ENCODE peak calls at places on chromosomes 3 and 15, in ten cellular contexts. One of them, this sample, is unnamed. For H3K9me3, the result is how much of the 10 kb centered on the place peaks cover.

GRCh38 chr3:176147251-176147650 is 1050.0 kb downstream of the TBL1XR1 start:
- DNase-seq in HCT116: no peak
- DNase-seq in lower lobe of right lung: no peak
- DNase-seq in left lung: no peak
- DNase-seq in cardiac muscle cell: no peak
- DNase-seq in CD8-positive, alpha-beta memory T cell: no peak
- DNase-seq in MM.1S: peak
- DNase-seq in heart left ventricle: no peak
- DNase-seq in OCI-LY7: no peak
- DNase-seq in stomach: no peak
- DNase-seq in this sample: no peak

GRCh38 chr15:40310001-40310959 is 2.5 kb upstream of the PLCB2 start:
- DNase-seq in stomach: peak
- DNase-seq in heart left ventricle: peak
- DNase-seq in cardiac muscle cell: peak
- DNase-seq in lower lobe of right lung: peak
- DNase-seq in OCI-LY7: peak
- DNase-seq in MM.1S: peak
- DNase-seq in HCT116: peak
- DNase-seq in CD8-positive, alpha-beta memory T cell: peak
- DNase-seq in left lung: peak
- DNase-seq in this sample: peak

GRCh38 chr3:13427662-13428603 is 7.8 kb upstream of the NUP210 start:
- DNase-seq in MM.1S: peak
- DNase-seq in cardiac muscle cell: no peak
- DNase-seq in left lung: no peak
- DNase-seq in HCT116: no peak
- DNase-seq in heart left ventricle: no peak
- DNase-seq in stomach: no peak
- DNase-seq in OCI-LY7: peak
- DNase-seq in CD8-positive, alpha-beta memory T cell: peak
- DNase-seq in lower lobe of right lung: no peak
- DNase-seq in this sample: no peak

GRCh38 chr3:13566769-13567310 is 17.9 kb downstream of the FBLN2 start:
- DNase-seq in MM.1S: no peak
- DNase-seq in OCI-LY7: no peak
- DNase-seq in heart left ventricle: no peak
- DNase-seq in left lung: no peak
- DNase-seq in HCT116: no peak
- DNase-seq in stomach: no peak
- DNase-seq in lower lobe of right lung: no peak
- DNase-seq in CD8-positive, alpha-beta memory T cell: no peak
- DNase-seq in cardiac muscle cell: no peak
- DNase-seq in this sample: no peak

GRCh38 chr3:20185364-20185732 is 658 bp downstream of the SGO1 start:
- DNase-seq in HCT116: no peak
- DNase-seq in heart left ventricle: no peak
- DNase-seq in OCI-LY7: peak
- DNase-seq in lower lobe of right lung: no peak
- DNase-seq in left lung: no peak
- DNase-seq in cardiac muscle cell: peak
- DNase-seq in stomach: no peak
- DNase-seq in MM.1S: peak
- DNase-seq in CD8-positive, alpha-beta memory T cell: peak
- DNase-seq in this sample: no peak

GRCh38 chr15:80228959-80229610 is 22.9 kb downstream of the CTXND1 start:
- DNase-seq in CD8-positive, alpha-beta memory T cell: no peak
- DNase-seq in OCI-LY7: no peak
- DNase-seq in stomach: no peak
- DNase-seq in left lung: no peak
- DNase-seq in heart left ventricle: no peak
- DNase-seq in HCT116: no peak
- DNase-seq in MM.1S: no peak
- DNase-seq in lower lobe of right lung: no peak
- DNase-seq in cardiac muscle cell: no peak
- DNase-seq in this sample: no peak

GRCh38 chr3:149586871-149587270 is 71.0 kb downstream of the WWTR1 start:
- DNase-seq in lower lobe of right lung: no peak
- DNase-seq in HCT116: peak
- DNase-seq in heart left ventricle: no peak
- DNase-seq in stomach: no peak
- DNase-seq in cardiac muscle cell: no peak
- DNase-seq in MM.1S: no peak
- DNase-seq in OCI-LY7: no peak
- DNase-seq in left lung: no peak
- DNase-seq in CD8-positive, alpha-beta memory T cell: no peak
- DNase-seq in this sample: no peak

GRCh38 chr3:130974201-130974600 is 52.4 kb downstream of the ASTE1 start:
- DNase-seq in stomach: no peak
- DNase-seq in cardiac muscle cell: no peak
- DNase-seq in MM.1S: no peak
- DNase-seq in OCI-LY7: no peak
- DNase-seq in HCT116: no peak
- DNase-seq in heart left ventricle: no peak
- DNase-seq in CD8-positive, alpha-beta memory T cell: no peak
- DNase-seq in lower lobe of right lung: no peak
- DNase-seq in left lung: no peak
- DNase-seq in this sample: no peak

GRCh38 chr3:15520185-15520584 is 1.3 kb downstream of the COLQ start:
- DNase-seq in CD8-positive, alpha-beta memory T cell: no peak
- DNase-seq in MM.1S: no peak
- DNase-seq in OCI-LY7: no peak
- DNase-seq in left lung: no peak
- DNase-seq in cardiac muscle cell: no peak
- DNase-seq in heart left ventricle: no peak
- DNase-seq in lower lobe of right lung: no peak
- DNase-seq in HCT116: no peak
- DNase-seq in stomach: no peak
- DNase-seq in this sample: no peak

GRCh38 chr3:50662408-50662807 is 12.3 kb upstream of the DOCK3 start:
- DNase-seq in lower lobe of right lung: no peak
- DNase-seq in left lung: no peak
- DNase-seq in heart left ventricle: no peak
- DNase-seq in HCT116: no peak
- DNase-seq in OCI-LY7: no peak
- DNase-seq in MM.1S: no peak
- DNase-seq in CD8-positive, alpha-beta memory T cell: no peak
- DNase-seq in cardiac muscle cell: no peak
- DNase-seq in stomach: no peak
- DNase-seq in this sample: no peak

GRCh38 chr15:89370120-89371077 is 35.8 kb upstream of the POLG start:
- DNase-seq in HCT116: no peak
- DNase-seq in lower lobe of right lung: no peak
- DNase-seq in MM.1S: no peak
- DNase-seq in heart left ventricle: no peak
- DNase-seq in CD8-positive, alpha-beta memory T cell: no peak
- DNase-seq in left lung: no peak
- DNase-seq in stomach: no peak
- DNase-seq in cardiac muscle cell: no peak
- DNase-seq in OCI-LY7: no peak
- DNase-seq in this sample: no peak

GRCh38 chr3:153958635-153959320 is 162.4 kb upstream of the ARHGEF26 start:
- DNase-seq in HCT116: no peak
- DNase-seq in MM.1S: no peak
- DNase-seq in stomach: no peak
- DNase-seq in OCI-LY7: no peak
- DNase-seq in lower lobe of right lung: no peak
- DNase-seq in CD8-positive, alpha-beta memory T cell: no peak
- DNase-seq in heart left ventricle: no peak
- DNase-seq in cardiac muscle cell: no peak
- DNase-seq in left lung: no peak
- DNase-seq in this sample: no peak

DNA sequence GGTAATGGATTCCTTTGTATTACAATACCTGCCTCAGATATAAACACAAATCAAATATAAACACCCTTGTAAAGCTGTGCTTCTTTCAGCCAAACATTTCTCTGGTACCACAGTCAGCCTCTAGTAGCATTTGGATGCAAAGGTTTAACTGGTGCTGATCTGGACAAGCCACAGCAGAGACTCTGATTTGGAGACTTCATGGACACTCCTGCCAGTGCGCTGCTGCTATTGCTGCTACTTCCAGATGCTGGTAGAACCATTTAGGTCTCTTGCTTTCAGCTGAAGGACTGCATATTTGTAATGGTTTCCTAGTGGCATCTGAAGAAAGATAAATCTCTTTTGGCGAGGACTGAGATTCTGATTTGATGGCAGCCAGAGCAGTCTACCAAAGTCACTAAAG is 36.9 kb downstream of the NCK1 start:
- DNase-seq in CD8-positive, alpha-beta memory T cell: no peak
- DNase-seq in heart left ventricle: no peak
- DNase-seq in OCI-LY7: no peak
- DNase-seq in stomach: no peak
- DNase-seq in left lung: no peak
- DNase-seq in HCT116: no peak
- DNase-seq in MM.1S: no peak
- DNase-seq in lower lobe of right lung: no peak
- DNase-seq in cardiac muscle cell: no peak
- DNase-seq in this sample: no peak
- H3K9me3 ChIP-seq in CD8-positive, alpha-beta memory T cell: under half
- H3K9me3 ChIP-seq in heart left ventricle: under half
- H3K9me3 ChIP-seq in OCI-LY7: half or more
- H3K9me3 ChIP-seq in stomach: under half
- H3K9me3 ChIP-seq in left lung: under half
- H3K9me3 ChIP-seq in HCT116: under half
- H3K9me3 ChIP-seq in MM.1S: under half
- H3K9me3 ChIP-seq in lower lobe of right lung: under half
- H3K9me3 ChIP-seq in cardiac muscle cell: under half
- H3K9me3 ChIP-seq in this sample: under half

GRCh38 chr15:56124391-56124790 is 119.3 kb downstream of the RFX7 start:
- DNase-seq in MM.1S: no peak
- DNase-seq in heart left ventricle: no peak
- DNase-seq in cardiac muscle cell: no peak
- DNase-seq in lower lobe of right lung: no peak
- DNase-seq in left lung: no peak
- DNase-seq in stomach: no peak
- DNase-seq in CD8-positive, alpha-beta memory T cell: no peak
- DNase-seq in OCI-LY7: no peak
- DNase-seq in HCT116: no peak
- DNase-seq in this sample: no peak

GRCh38 chr15:56128081-56128480 is 115.6 kb downstream of the RFX7 start:
- DNase-seq in left lung: no peak
- DNase-seq in MM.1S: no peak
- DNase-seq in stomach: no peak
- DNase-seq in CD8-positive, alpha-beta memory T cell: no peak
- DNase-seq in HCT116: no peak
- DNase-seq in heart left ventricle: no peak
- DNase-seq in cardiac muscle cell: no peak
- DNase-seq in OCI-LY7: no peak
- DNase-seq in lower lobe of right lung: no peak
- DNase-seq in this sample: no peak

GRCh38 chr15:56126409-56126808 is 117.3 kb downstream of the RFX7 start:
- DNase-seq in stomach: no peak
- DNase-seq in HCT116: no peak
- DNase-seq in CD8-positive, alpha-beta memory T cell: no peak
- DNase-seq in lower lobe of right lung: no peak
- DNase-seq in OCI-LY7: no peak
- DNase-seq in cardiac muscle cell: no peak
- DNase-seq in heart left ventricle: no peak
- DNase-seq in left lung: no peak
- DNase-seq in MM.1S: no peak
- DNase-seq in this sample: no peak
- H3K9me3 ChIP-seq in stomach: under half
- H3K9me3 ChIP-seq in HCT116: under half
- H3K9me3 ChIP-seq in CD8-positive, alpha-beta memory T cell: under half
- H3K9me3 ChIP-seq in lower lobe of right lung: under half
- H3K9me3 ChIP-seq in OCI-LY7: under half
- H3K9me3 ChIP-seq in cardiac muscle cell: under half
- H3K9me3 ChIP-seq in heart left ventricle: under half
- H3K9me3 ChIP-seq in left lung: under half
- H3K9me3 ChIP-seq in MM.1S: under half
- H3K9me3 ChIP-seq in this sample: under half

DNA sequence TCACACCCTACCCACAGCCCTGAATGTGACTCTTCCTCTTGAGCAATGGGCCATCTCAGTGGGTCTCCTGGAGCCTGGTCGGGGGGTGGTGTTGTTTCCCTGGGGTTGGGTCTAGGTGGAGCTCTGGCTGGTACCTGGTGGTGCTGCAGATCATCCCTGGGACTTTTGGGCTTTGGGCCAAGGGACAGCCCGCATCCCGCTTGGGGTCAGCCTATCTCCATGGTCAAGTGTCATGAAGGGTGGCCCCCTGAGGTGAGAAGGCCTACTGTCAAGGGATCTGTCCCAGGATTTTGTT is 202.0 kb downstream of the UBE3A start:
- DNase-seq in CD8-positive, alpha-beta memory T cell: no peak
- DNase-seq in left lung: peak
- DNase-seq in cardiac muscle cell: no peak
- DNase-seq in OCI-LY7: no peak
- DNase-seq in MM.1S: no peak
- DNase-seq in HCT116: no peak
- DNase-seq in lower lobe of right lung: peak
- DNase-seq in heart left ventricle: peak
- DNase-seq in stomach: no peak
- DNase-seq in this sample: no peak
- H3K9me3 ChIP-seq in CD8-positive, alpha-beta memory T cell: under half
- H3K9me3 ChIP-seq in left lung: under half
- H3K9me3 ChIP-seq in cardiac muscle cell: under half
- H3K9me3 ChIP-seq in OCI-LY7: under half
- H3K9me3 ChIP-seq in MM.1S: under half
- H3K9me3 ChIP-seq in HCT116: under half
- H3K9me3 ChIP-seq in lower lobe of right lung: under half
- H3K9me3 ChIP-seq in heart left ventricle: under half
- H3K9me3 ChIP-seq in stomach: half or more
- H3K9me3 ChIP-seq in this sample: under half

GRCh38 chr15:21270474-21270873 is 169.8 kb downstream of the POTEB3 start:
- DNase-seq in cardiac muscle cell: no peak
- DNase-seq in lower lobe of right lung: peak
- DNase-seq in OCI-LY7: no peak
- DNase-seq in heart left ventricle: no peak
- DNase-seq in HCT116: no peak
- DNase-seq in stomach: no peak
- DNase-seq in left lung: no peak
- DNase-seq in MM.1S: peak
- DNase-seq in CD8-positive, alpha-beta memory T cell: no peak
- DNase-seq in this sample: no peak

GRCh38 chr15:21267686-21268395 is 172.5 kb downstream of the POTEB3 start:
- DNase-seq in stomach: no peak
- DNase-seq in cardiac muscle cell: no peak
- DNase-seq in MM.1S: peak
- DNase-seq in heart left ventricle: no peak
- DNase-seq in OCI-LY7: no peak
- DNase-seq in HCT116: no peak
- DNase-seq in lower lobe of right lung: no peak
- DNase-seq in CD8-positive, alpha-beta memory T cell: no peak
- DNase-seq in left lung: no peak
- DNase-seq in this sample: no peak

GRCh38 chr15:21267231-21267630 is 173.1 kb downstream of the POTEB3 start:
- DNase-seq in cardiac muscle cell: no peak
- DNase-seq in stomach: no peak
- DNase-seq in left lung: no peak
- DNase-seq in OCI-LY7: no peak
- DNase-seq in HCT116: no peak
- DNase-seq in lower lobe of right lung: no peak
- DNase-seq in heart left ventricle: no peak
- DNase-seq in CD8-positive, alpha-beta memory T cell: no peak
- DNase-seq in MM.1S: peak
- DNase-seq in this sample: no peak

DNA sequence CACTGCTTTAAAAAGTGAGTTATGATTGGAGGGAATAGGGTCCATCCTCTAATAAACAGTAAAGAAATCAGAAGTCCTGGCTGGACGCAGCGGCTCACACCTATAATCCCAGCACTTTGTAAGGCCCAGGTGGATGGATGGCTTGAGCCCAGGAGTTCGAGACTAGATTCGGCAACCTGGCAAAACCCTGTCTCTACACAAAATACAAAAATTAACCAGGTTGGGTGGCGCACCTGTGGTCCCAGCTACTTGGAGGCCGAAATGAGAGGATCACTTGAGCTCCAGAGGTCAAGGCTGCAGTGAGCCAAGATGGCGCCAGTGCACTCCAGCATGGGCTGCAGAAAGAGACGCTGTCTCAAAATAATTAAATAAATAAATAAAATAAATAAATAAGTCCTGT is 171.2 kb downstream of the POTEB3 start:
- DNase-seq in CD8-positive, alpha-beta memory T cell: no peak
- DNase-seq in HCT116: no peak
- DNase-seq in heart left ventricle: no peak
- DNase-seq in left lung: peak
- DNase-seq in cardiac muscle cell: no peak
- DNase-seq in lower lobe of right lung: peak
- DNase-seq in stomach: no peak
- DNase-seq in OCI-LY7: no peak
- DNase-seq in MM.1S: peak
- DNase-seq in this sample: no peak
- H3K9me3 ChIP-seq in CD8-positive, alpha-beta memory T cell: under half
- H3K9me3 ChIP-seq in HCT116: under half
- H3K9me3 ChIP-seq in heart left ventricle: under half
- H3K9me3 ChIP-seq in left lung: under half
- H3K9me3 ChIP-seq in cardiac muscle cell: under half
- H3K9me3 ChIP-seq in lower lobe of right lung: under half
- H3K9me3 ChIP-seq in stomach: under half
- H3K9me3 ChIP-seq in OCI-LY7: under half
- H3K9me3 ChIP-seq in MM.1S: under half
- H3K9me3 ChIP-seq in this sample: under half